ENCODE peak calls at places on chromosomes 3 and 15, in five cellular contexts. N is CD4-positive, alpha-beta memory T cell; L is colonic mucosa; Q is astrocyte of the cerebellum; X is aorta. Y is an unnamed sample.

GRCh38 chr3:50028336-50028735 is 60.4 kb upstream of the RBM5 start:
- DNase-seq in Q (peak), X (no peak), L (no peak), N (no peak), Y (no peak)

GRCh38 chr3:169203631-169204550 is 459.6 kb downstream of the MECOM start:
- DNase-seq in X (no peak), L (no peak), Q (peak), N (no peak), Y (no peak)

GRCh38 chr15:79090487-79091203 is at the start of gene RASGRF1:
- DNase-seq in L (peak), Q (no peak), X (peak), N (no peak), Y (no peak)

GRCh38 chr3:122295286-122295685 is 29.8 kb upstream of the CSTA start:
- DNase-seq in N (no peak), X (no peak), Q (no peak), L (no peak), Y (no peak)

GRCh38 chr3:38738630-38739395 is 77.2 kb downstream of the SCN10A start:
- DNase-seq in Q (no peak), X (no peak), L (peak), N (no peak), Y (no peak)

GRCh38 chr15:77599899-77600298 is 32.8 kb downstream of the LINGO1 start:
- DNase-seq in L (peak), N (no peak), Q (no peak), X (no peak), Y (no peak)

GRCh38 chr3:72247126-72247525 is 462.2 kb upstream of the PROK2 start:
- DNase-seq in Q (no peak), N (no peak), X (no peak), L (no peak), Y (no peak)

GRCh38 chr3:9750556-9751411 is 1.0 kb downstream of the OGG1 start:
- DNase-seq in Q (no peak), N (no peak), X (no peak), L (peak), Y (no peak)

GRCh38 chr15:85702321-85703230 is 92.1 kb downstream of the KLHL25 start:
- DNase-seq in X (no peak), N (peak), Q (no peak), L (no peak), Y (no peak)

GRCh38 chr3:108159865-108160264 is 62.4 kb downstream of the IFT57 start:
- DNase-seq in Q (peak), X (no peak), N (no peak), L (no peak), Y (no peak)

GRCh38 chr15:80669599-80670273 is 25.4 kb upstream of the ABHD17C start:
- DNase-seq in N (no peak), L (no peak), X (no peak), Q (no peak), Y (no peak)

GRCh38 chr3:28215407-28215806 is 26.0 kb upstream of the CMC1 start:
- DNase-seq in Q (no peak), L (no peak), N (no peak), X (no peak), Y (no peak)

GRCh38 chr3:195226900-195227447 is 44.0 kb downstream of the XXYLT1 start:
- DNase-seq in Q (no peak), N (no peak), X (peak), L (peak), Y (no peak)

GRCh38 chr3:20103731-20104130 is 63.5 kb downstream of the KAT2B start:
- DNase-seq in Q (no peak), N (no peak), L (no peak), X (no peak), Y (no peak)

GRCh38 chr15:71276355-71276665 is 161.0 kb downstream of the THSD4 start:
- DNase-seq in X (no peak), L (no peak), Q (no peak), N (no peak), Y (no peak)

GRCh38 chr3:34001990-34002389 is 203.6 kb downstream of the PDCD6IP start:
- DNase-seq in Q (no peak), X (no peak), N (no peak), L (no peak), Y (no peak)

GRCh38 chr15:81023483-81024264 is 23.0 kb downstream of the TLNRD1 start:
- DNase-seq in Q (no peak), X (peak), L (peak), N (no peak), Y (peak)

GRCh38 chr15:66611257-66612053 is 45.7 kb upstream of the LCTL start:
- DNase-seq in Q (no peak), L (no peak), X (peak), N (no peak), Y (no peak)

GRCh38 chr3:69902386-69902785 is 97.1 kb upstream of the SAMMSON start:
- DNase-seq in N (no peak), L (no peak), Q (no peak), X (no peak), Y (no peak)

GRCh38 chr15:85618956-85619491 is 175.7 kb downstream of the KLHL25 start:
- DNase-seq in N (peak), Q (peak), L (peak), X (peak), Y (peak)

GRCh38 chr3:29552036-29552435 is 271.2 kb downstream of the RBMS3 start:
- DNase-seq in Q (no peak), N (no peak), L (no peak), X (no peak), Y (no peak)

GRCh38 chr15:37181339-37181738 is 81.0 kb upstream of the MEIS2 start:
- DNase-seq in N (no peak), Q (no peak), X (no peak), L (no peak), Y (no peak)

GRCh38 chr3:194265505-194265892 is 85.6 kb downstream of the CPN2 start:
- DNase-seq in Q (peak), X (peak), L (peak), N (no peak), Y (peak)

GRCh38 chr3:192916455-192917257 is 1.0 kb downstream of the MB21D2 start:
- DNase-seq in X (peak), L (peak), N (no peak), Q (no peak), Y (peak)

GRCh38 chr15:73352082-73352481 is 16.7 kb downstream of the HCN4 start:
- DNase-seq in L (no peak), N (no peak), Q (no peak), X (no peak), Y (no peak)

GRCh38 chr3:28916713-28917499 is 364.0 kb upstream of the RBMS3 start:
- DNase-seq in X (peak), Q (peak), N (no peak), L (peak), Y (peak)

GRCh38 chr3:140467104-140467577 is 210.7 kb upstream of the TRIM42 start:
- DNase-seq in Q (no peak), X (no peak), N (no peak), L (no peak), Y (no peak)

GRCh38 chr15:89542369-89542768 is 32.9 kb upstream of the TICRR start:
- DNase-seq in L (no peak), X (no peak), Q (no peak), N (no peak), Y (no peak)

GRCh38 chr3:132660056-132660744 is at the start of gene UBA5:
- DNase-seq in N (peak), X (peak), L (peak), Q (no peak), Y (peak)

GRCh38 chr3:98670020-98670419 is 76.6 kb upstream of the CPOX start:
- DNase-seq in L (no peak), Q (no peak), X (no peak), N (no peak), Y (no peak)

GRCh38 chr3:187193181-187193580 is 4.1 kb upstream of the RTP1 start:
- DNase-seq in N (no peak), Q (no peak), X (no peak), L (no peak), Y (no peak)
- H3K4me3 ChIP-seq in N (no peak), Q (no peak), X (no peak), L (no peak), Y (no peak)

DNA sequence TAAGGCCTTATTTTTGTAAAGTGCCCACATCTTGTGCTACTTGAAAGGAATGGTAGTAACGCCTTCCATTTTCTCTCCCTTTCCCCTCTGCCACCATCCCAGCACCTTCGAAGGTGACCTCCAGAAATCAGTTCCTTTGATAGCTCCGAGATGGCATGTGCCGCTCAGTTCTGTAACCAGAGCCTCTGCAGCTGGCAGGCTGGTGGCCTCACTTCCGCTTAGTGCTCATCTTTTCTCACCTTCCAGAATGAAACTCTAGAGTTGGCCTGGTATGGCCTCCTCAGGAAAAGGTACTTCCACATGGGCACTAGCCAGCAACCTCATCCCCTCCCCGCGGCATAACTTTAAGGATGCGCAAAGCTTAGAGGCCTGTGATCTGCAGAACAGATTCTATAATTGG is 38.8 kb downstream of the ETV5 start:
- DNase-seq in Q (no peak), L (no peak), X (no peak), N (no peak), Y (no peak)
- H3K4me3 ChIP-seq in Q (no peak), L (no peak), X (no peak), N (no peak), Y (no peak)

GRCh38 chr3:48926425-48927392 is 8.1 kb downstream of the ARIH2 start:
- DNase-seq in Q (no peak), L (no peak), N (no peak), X (no peak), Y (no peak)

GRCh38 chr3:48928679-48929078 is 10.0 kb downstream of the ARIH2 start:
- DNase-seq in Q (no peak), L (no peak), X (no peak), N (no peak), Y (no peak)

GRCh38 chr3:48929358-48930035 is 10.9 kb downstream of the ARIH2 start:
- DNase-seq in N (no peak), L (no peak), X (no peak), Q (no peak), Y (no peak)

GRCh38 chr3:48930590-48930989 is 11.9 kb downstream of the ARIH2 start:
- DNase-seq in L (no peak), N (no peak), Q (no peak), X (no peak), Y (no peak)

DNA sequence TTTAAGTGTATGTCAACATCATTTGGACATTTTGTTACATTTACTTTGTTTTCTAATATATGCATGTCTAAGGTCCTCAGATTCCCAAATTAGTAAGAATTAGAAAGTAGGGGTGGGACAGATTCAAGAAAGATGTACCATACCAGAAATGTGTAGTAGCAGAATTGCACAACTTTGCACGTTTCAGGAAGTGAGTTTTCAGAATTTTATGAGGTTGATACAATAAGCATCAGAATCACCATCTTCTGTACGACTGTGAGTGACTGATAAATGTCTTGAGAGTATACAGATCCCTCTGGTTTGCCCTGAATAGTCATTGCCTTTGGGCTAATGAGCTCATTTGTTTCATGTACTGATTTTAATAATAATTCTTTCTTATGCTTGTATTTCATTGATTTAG is 9.3 kb downstream of the ARIH2 start:
- DNase-seq in L (no peak), Q (no peak), X (no peak), N (no peak), Y (no peak)
- H3K4me3 ChIP-seq in L (no peak), Q (no peak), X (no peak), N (no peak), Y (no peak)

DNA sequence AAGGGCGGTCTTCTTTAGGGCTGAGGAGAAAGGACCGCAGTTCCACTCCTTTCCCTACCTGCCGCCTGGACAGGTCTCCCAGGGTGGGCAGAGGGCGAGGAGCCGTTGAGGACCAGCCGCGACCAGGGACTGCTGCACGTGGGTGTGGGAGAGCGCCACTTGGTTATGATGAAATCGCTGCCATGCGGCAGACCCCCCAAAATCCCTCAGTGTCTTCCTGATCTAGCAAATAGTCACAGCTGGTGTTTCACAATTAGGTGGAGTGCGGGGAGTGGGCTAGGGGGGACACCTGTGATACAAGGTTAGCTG is 1.5 kb downstream of the C3orf80 start:
- DNase-seq in N (no peak), Q (no peak), L (no peak), X (no peak), Y (no peak)
- H3K4me3 ChIP-seq in N (no peak), Q (peak), L (peak), X (no peak), Y (peak)

Y was measured in psoas muscle.